ENCODE peak calls at places on chromosomes 11 and 22, in six cellular contexts. I, G, Z, F, W and R are unnamed samples.
A peak's percentile ranks its signal among the peaks of the same experiment; 100 is the strongest.

GRCh38 chr11:61158691-61159381 is 2.4 kb downstream of the VPS37C start:
- DNase-seq in I (peak; percentile 53), G (no peak), Z (no peak), F (no peak), W (no peak), R (no peak)

GRCh38 chr22:33401291-33401690 is 343.1 kb upstream of the SYN3 start:
- DNase-seq in I (no peak), G (peak; percentile 10), Z (no peak), F (no peak), W (no peak), R (no peak)

GRCh38 chr11:104164028-104164520 is at the start of gene PDGFD:
- DNase-seq in I (peak; percentile 92), G (peak; percentile 90), Z (peak; percentile 50), F (peak; percentile 64), W (no peak), R (peak; percentile 57)

GRCh38 chr11:45470151-45471001 is 184.2 kb upstream of the SYT13 start:
- DNase-seq in I (no peak), G (no peak), Z (peak; percentile 55), F (peak; percentile 27), W (no peak), R (peak; percentile 68)

GRCh38 chr11:113387605-113388211 is at the start of gene ANKK1:
- DNase-seq in I (peak; percentile 80), G (no peak), Z (no peak), F (no peak), W (no peak), R (no peak)

GRCh38 chr11:119741369-119742262 is 12.6 kb upstream of the NECTIN1 start:
- DNase-seq in I (peak; percentile 47), G (peak; percentile 20), Z (peak; percentile 11), F (peak; percentile 52), W (peak; percentile 45), R (peak; percentile 86)

GRCh38 chr11:61688368-61689163 is 8.4 kb downstream of the DAGLA start:
- DNase-seq in I (no peak), G (no peak), Z (peak; percentile 95), F (peak; percentile 80), W (no peak), R (peak; percentile 92)

GRCh38 chr22:26949193-26949592 is 291.8 kb downstream of the MIAT start:
- DNase-seq in I (no peak), G (no peak), Z (peak; percentile 17), F (no peak), W (no peak), R (no peak)

GRCh38 chr22:29152045-29152380 is 53.7 kb upstream of the EMID1 start:
- DNase-seq in I (no peak), G (no peak), Z (no peak), F (no peak), W (no peak), R (no peak)

GRCh38 chr11:26578998-26579635 is 7.1 kb upstream of the MUC15 start:
- DNase-seq in I (no peak), G (no peak), Z (no peak), F (no peak), W (no peak), R (no peak)

GRCh38 chr22:20777420-20778177 is 3.7 kb downstream of the SERPIND1 start:
- DNase-seq in I (peak; percentile 60), G (peak; percentile 85), Z (peak; percentile 72), F (no peak), W (no peak), R (no peak)

GRCh38 chr22:46561435-46561905 is 24.1 kb upstream of the CELSR1 start:
- DNase-seq in I (peak; percentile 53), G (peak; percentile 77), Z (peak; percentile 78), F (peak; percentile 6), W (no peak), R (no peak)

GRCh38 chr22:49899530-49899929 is 18.7 kb downstream of the ALG12 start:
- DNase-seq in I (no peak), G (no peak), Z (no peak), F (no peak), W (no peak), R (peak; percentile 22)